ENCODE peak calls at places on chromosome 5, in nine cellular contexts. R, E, O, J, Z, W, T, D and H are unnamed samples.

GRCh38 chr5:133453825-133454224 is 158.5 kb downstream of the FSTL4 start:
- DNase-seq in R (no peak), E (no peak), O (no peak), J (no peak), Z (no peak), W (no peak), T (no peak), D (no peak), H (no peak)

GRCh38 chr5:84287964-84288363 is 96.7 kb downstream of the EDIL3 start:
- DNase-seq in R (no peak), E (no peak), O (no peak), J (no peak), Z (no peak), W (no peak), T (peak; percentile 4), D (no peak), H (no peak)

GRCh38 chr5:14958196-14958595 is 86.6 kb upstream of the ANKH start:
- DNase-seq in R (no peak), E (no peak), O (no peak), J (no peak), Z (no peak), W (no peak), T (no peak), D (no peak), H (no peak)

GRCh38 chr5:99316484-99316883 is 387.7 kb upstream of the CHD1 start:
- DNase-seq in R (no peak), E (no peak), O (no peak), J (no peak), Z (no peak), W (no peak), T (no peak), D (no peak), H (no peak)

GRCh38 chr5:81228084-81228483 is 5.0 kb upstream of the CKMT2 start:
- DNase-seq in R (no peak), E (no peak), O (no peak), J (no peak), Z (peak; percentile 0), W (no peak), T (no peak), D (no peak), H (no peak)

GRCh38 chr5:175821790-175822211 is 49.6 kb upstream of the CPLX2 start:
- DNase-seq in R (no peak), E (no peak), O (no peak), J (no peak), Z (no peak), W (no peak), T (no peak), D (peak; percentile 14), H (no peak)

GRCh38 chr5:76455531-76456132 is 52.5 kb downstream of the IQGAP2 start:
- DNase-seq in R (no peak), E (no peak), O (no peak), J (no peak), Z (no peak), W (no peak), T (no peak), D (no peak), H (no peak)

GRCh38 chr5:119055267-119055666 is 15.6 kb upstream of the DMXL1 start:
- DNase-seq in R (no peak), E (no peak), O (no peak), J (no peak), Z (no peak), W (no peak), T (no peak), D (no peak), H (no peak)

GRCh38 chr5:10301842-10302610 is 5.7 kb downstream of the CMBL start:
- DNase-seq in R (no peak), E (peak; percentile 51), O (peak; percentile 83), J (no peak), Z (no peak), W (peak; percentile 47), T (peak; percentile 90), D (no peak), H (no peak)

GRCh38 chr5:173858675-173859121 is 29.5 kb upstream of the CPEB4 start:
- DNase-seq in R (no peak), E (no peak), O (no peak), J (no peak), Z (no peak), W (no peak), T (no peak), D (no peak), H (no peak)

GRCh38 chr5:6708814-6709213 is 4.4 kb upstream of the TENT4A start:
- DNase-seq in R (no peak), E (no peak), O (no peak), J (no peak), Z (no peak), W (no peak), T (no peak), D (no peak), H (no peak)

GRCh38 chr5:154221371-154221896 is 30.9 kb downstream of the GALNT10 start:
- DNase-seq in R (peak; percentile 35), E (no peak), O (no peak), J (no peak), Z (peak; percentile 0), W (peak; percentile 41), T (peak; percentile 65), D (peak; percentile 30), H (no peak)

GRCh38 chr5:21398511-21398910 is 1410.5 kb upstream of the CDH18 start:
- DNase-seq in R (no peak), E (no peak), O (no peak), J (no peak), Z (peak; percentile 37), W (no peak), T (no peak), D (no peak), H (no peak)

GRCh38 chr5:10676946-10677345 is 84.1 kb downstream of the DAP start:
- DNase-seq in R (no peak), E (no peak), O (no peak), J (no peak), Z (no peak), W (no peak), T (no peak), D (no peak), H (no peak)

GRCh38 chr5:92544042-92544441 is 1037.0 kb downstream of the NR2F1-AS1 start:
- DNase-seq in R (no peak), E (no peak), O (no peak), J (no peak), Z (no peak), W (no peak), T (no peak), D (no peak), H (no peak)

GRCh38 chr5:134552301-134552700 is 26.8 kb downstream of the JADE2 start:
- DNase-seq in R (no peak), E (no peak), O (no peak), J (peak; percentile 78), Z (no peak), W (no peak), T (peak; percentile 70), D (no peak), H (no peak)

GRCh38 chr5:142810081-142810480 is 39.9 kb downstream of the ARHGAP26 start:
- DNase-seq in R (no peak), E (no peak), O (no peak), J (no peak), Z (no peak), W (no peak), T (no peak), D (no peak), H (no peak)

GRCh38 chr5:155303134-155303533 is 289.6 kb downstream of the KIF4B start:
- DNase-seq in R (no peak), E (no peak), O (no peak), J (no peak), Z (no peak), W (no peak), T (no peak), D (no peak), H (no peak)

GRCh38 chr5:123732261-123732660 is 220.3 kb downstream of the CSNK1G3 start:
- DNase-seq in R (no peak), E (no peak), O (no peak), J (no peak), Z (no peak), W (no peak), T (no peak), D (no peak), H (no peak)

GRCh38 chr5:149073217-149073616 is 10.4 kb upstream of the SH3TC2 start:
- DNase-seq in R (no peak), E (no peak), O (no peak), J (no peak), Z (no peak), W (no peak), T (peak; percentile 30), D (no peak), H (no peak)

GRCh38 chr5:112824197-112824596 is 36.9 kb upstream of the SRP19 start:
- DNase-seq in R (no peak), E (no peak), O (no peak), J (no peak), Z (no peak), W (no peak), T (no peak), D (no peak), H (no peak)